ENCODE peak calls at places on chromosomes 5 and 9, in five cellular contexts. One of them, this sample, is unnamed.
A peak's percentile ranks its signal among the peaks of the same experiment; 100 is the strongest.

GRCh38 chr5:14061106-14061505 is 82.0 kb upstream of the TRIO start:
- DNase-seq in H9: peak; percentile 38
- DNase-seq in neuronal stem cell: no peak
- DNase-seq in H1: no peak
- DNase-seq in mesenchymal stem cell: no peak
- DNase-seq in this sample: no peak

GRCh38 chr5:92163906-92164305 is 780.8 kb upstream of the ARRDC3 start:
- DNase-seq in H9: no peak
- DNase-seq in neuronal stem cell: no peak
- DNase-seq in H1: no peak
- DNase-seq in mesenchymal stem cell: no peak
- DNase-seq in this sample: no peak

GRCh38 chr5:123269851-123270250 is 153.4 kb downstream of the CEP120 start:
- DNase-seq in H9: no peak
- DNase-seq in neuronal stem cell: no peak
- DNase-seq in H1: no peak
- DNase-seq in mesenchymal stem cell: no peak
- DNase-seq in this sample: no peak

GRCh38 chr9:86368871-86369521 is 14.8 kb upstream of the TUT7 start:
- DNase-seq in H9: no peak
- DNase-seq in neuronal stem cell: no peak
- DNase-seq in H1: no peak
- DNase-seq in mesenchymal stem cell: peak; percentile 85
- DNase-seq in this sample: peak; percentile 83

GRCh38 chr9:23492126-23493002 is 333.7 kb downstream of the ELAVL2 start:
- DNase-seq in H9: peak; percentile 39
- DNase-seq in neuronal stem cell: peak; percentile 38
- DNase-seq in H1: peak; percentile 15
- DNase-seq in mesenchymal stem cell: peak; percentile 49
- DNase-seq in this sample: peak; percentile 0

GRCh38 chr9:20117985-20118384 is 329.1 kb upstream of the SLC24A2 start:
- DNase-seq in H9: no peak
- DNase-seq in neuronal stem cell: no peak
- DNase-seq in H1: no peak
- DNase-seq in mesenchymal stem cell: no peak
- DNase-seq in this sample: no peak

GRCh38 chr5:124057161-124057814 is 545.3 kb downstream of the CSNK1G3 start:
- DNase-seq in H9: no peak
- DNase-seq in neuronal stem cell: no peak
- DNase-seq in H1: no peak
- DNase-seq in mesenchymal stem cell: no peak
- DNase-seq in this sample: no peak

GRCh38 chr5:94908889-94909480 is 290.5 kb downstream of the SLF1 start:
- DNase-seq in H9: no peak
- DNase-seq in neuronal stem cell: peak; percentile 24
- DNase-seq in H1: no peak
- DNase-seq in mesenchymal stem cell: peak; percentile 43
- DNase-seq in this sample: peak; percentile 37

GRCh38 chr5:6692906-6693305 is 20.3 kb upstream of the TENT4A start:
- DNase-seq in H9: no peak
- DNase-seq in neuronal stem cell: no peak
- DNase-seq in H1: no peak
- DNase-seq in mesenchymal stem cell: no peak
- DNase-seq in this sample: no peak

GRCh38 chr9:137217276-137218211 is 4.5 kb downstream of the RNF208 start:
- DNase-seq in H9: peak; percentile 89
- DNase-seq in neuronal stem cell: no peak
- DNase-seq in H1: peak; percentile 56
- DNase-seq in mesenchymal stem cell: peak; percentile 63
- DNase-seq in this sample: no peak

GRCh38 chr5:142618125-142618524 is 67.8 kb downstream of the FGF1 start:
- DNase-seq in H9: no peak
- DNase-seq in neuronal stem cell: no peak
- DNase-seq in H1: no peak
- DNase-seq in mesenchymal stem cell: peak; percentile 71
- DNase-seq in this sample: peak; percentile 93

GRCh38 chr5:95533106-95533505 is 21.7 kb downstream of the SKIC3 start:
- DNase-seq in H9: no peak
- DNase-seq in neuronal stem cell: no peak
- DNase-seq in H1: no peak
- DNase-seq in mesenchymal stem cell: no peak
- DNase-seq in this sample: no peak

GRCh38 chr5:157670662-157671591 is at the start of gene C5orf52:
- DNase-seq in H9: no peak
- DNase-seq in neuronal stem cell: no peak
- DNase-seq in H1: no peak
- DNase-seq in mesenchymal stem cell: no peak
- DNase-seq in this sample: peak; percentile 14

GRCh38 chr5:139650031-139650688 is 2.0 kb downstream of the CXXC5 start:
- DNase-seq in H9: no peak
- DNase-seq in neuronal stem cell: no peak
- DNase-seq in H1: no peak
- DNase-seq in mesenchymal stem cell: peak; percentile 59
- DNase-seq in this sample: no peak

GRCh38 chr5:180802325-180803180 is at the start of gene MGAT1:
- DNase-seq in H9: peak; percentile 80
- DNase-seq in neuronal stem cell: peak; percentile 79
- DNase-seq in H1: no peak
- DNase-seq in mesenchymal stem cell: peak; percentile 91
- DNase-seq in this sample: peak; percentile 83

GRCh38 chr5:178223196-178223773 is 9.3 kb downstream of the PHYKPL start:
- DNase-seq in H9: no peak
- DNase-seq in neuronal stem cell: no peak
- DNase-seq in H1: no peak
- DNase-seq in mesenchymal stem cell: no peak
- DNase-seq in this sample: no peak

GRCh38 chr9:119961774-119962408 is 592.7 kb upstream of the BRINP1 start:
- DNase-seq in H9: peak; percentile 82
- DNase-seq in neuronal stem cell: peak; percentile 29
- DNase-seq in H1: peak; percentile 44
- DNase-seq in mesenchymal stem cell: peak; percentile 39
- DNase-seq in this sample: peak; percentile 29

GRCh38 chr5:38845555-38846378 is at the start of gene OSMR:
- DNase-seq in H9: peak; percentile 65
- DNase-seq in neuronal stem cell: peak; percentile 29
- DNase-seq in H1: no peak
- DNase-seq in mesenchymal stem cell: peak; percentile 99
- DNase-seq in this sample: peak; percentile 98

GRCh38 chr9:5416962-5417361 is 20.8 kb downstream of the PLGRKT start:
- DNase-seq in H9: no peak
- DNase-seq in neuronal stem cell: no peak
- DNase-seq in H1: no peak
- DNase-seq in mesenchymal stem cell: no peak
- DNase-seq in this sample: no peak

DNA sequence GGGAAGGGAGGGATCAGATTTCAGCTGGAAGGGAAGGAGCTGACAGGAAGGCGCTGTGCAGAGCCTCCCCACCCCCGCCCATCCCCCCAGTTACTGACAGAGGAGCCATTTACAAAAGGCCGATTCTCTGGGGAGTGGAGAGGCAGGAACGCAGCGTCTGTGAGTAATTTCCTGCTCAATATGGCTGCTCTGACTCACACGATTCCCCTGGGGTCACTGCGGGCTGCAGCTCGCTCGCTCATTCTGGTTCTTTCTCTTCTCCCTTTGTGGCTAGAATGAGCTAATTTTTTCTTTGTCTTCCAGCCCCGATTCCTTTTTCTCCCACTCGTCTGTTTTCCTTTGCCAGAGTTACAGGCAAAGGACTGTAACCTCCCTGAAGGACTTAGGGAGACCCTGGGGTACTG is 28.8 kb downstream of the PTPA start:
- DNase-seq in H9: peak; percentile 96
- DNase-seq in neuronal stem cell: peak; percentile 90
- DNase-seq in H1: peak; percentile 93
- DNase-seq in mesenchymal stem cell: peak; percentile 100
- DNase-seq in this sample: peak; percentile 100
- H3K14ac ChIP-seq in H9: peak overlapping the region; percentile 84
- H3K14ac ChIP-seq in neuronal stem cell: peak overlapping the region; percentile 5
- H3K14ac ChIP-seq in H1: no peak overlapping the region
- H3K14ac ChIP-seq in mesenchymal stem cell: peak overlapping the region; percentile 19
- H3K14ac ChIP-seq in this sample: peak overlapping the region; percentile 100

GRCh38 chr9:93574900-93575705 is 1.3 kb upstream of the PHF2 start:
- DNase-seq in H9: no peak
- DNase-seq in neuronal stem cell: no peak
- DNase-seq in H1: no peak
- DNase-seq in mesenchymal stem cell: no peak
- DNase-seq in this sample: no peak
- H3K14ac ChIP-seq in H9: peak overlapping the region; percentile 51
- H3K14ac ChIP-seq in neuronal stem cell: peak overlapping the region; percentile 94
- H3K14ac ChIP-seq in H1: no peak overlapping the region
- H3K14ac ChIP-seq in mesenchymal stem cell: peak overlapping the region; percentile 36
- H3K14ac ChIP-seq in this sample: peak overlapping the region; percentile 86

DNA sequence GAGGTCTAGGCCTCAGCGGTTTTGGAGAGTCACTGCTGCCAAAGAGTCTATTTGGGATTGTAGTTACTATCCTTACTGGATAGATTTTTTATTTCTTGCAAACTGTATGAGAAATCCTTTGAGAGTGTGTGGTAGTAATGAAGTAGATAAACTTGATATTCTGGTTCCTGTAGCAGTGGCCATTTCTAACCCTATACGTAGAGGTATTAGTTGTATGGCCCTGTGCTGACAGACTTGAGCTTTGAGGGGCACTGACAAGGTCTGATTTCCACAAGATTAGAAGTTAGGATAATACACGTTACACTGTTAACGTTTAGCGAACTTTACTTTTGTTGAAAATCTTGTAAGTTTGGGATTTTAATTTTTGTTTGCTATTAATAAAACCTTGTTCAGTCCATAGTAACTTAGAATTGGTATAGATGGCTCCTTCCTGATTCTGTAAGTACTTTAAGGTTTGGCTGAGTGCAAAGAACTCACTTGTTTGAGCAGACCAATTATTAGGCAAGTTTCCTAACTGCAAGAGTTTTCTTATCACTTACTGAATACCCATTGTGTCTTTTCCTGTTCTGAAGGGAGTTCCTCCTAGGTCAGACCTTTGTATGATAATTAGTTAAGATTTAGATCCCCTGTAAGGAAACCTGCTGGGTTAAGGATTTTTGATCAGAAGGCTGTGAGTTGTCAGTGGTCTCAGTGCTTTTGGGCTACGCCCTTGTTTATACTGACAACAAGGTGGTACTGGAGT is 31.4 kb downstream of the GCNT1 start:
- DNase-seq in H9: no peak
- DNase-seq in neuronal stem cell: no peak
- DNase-seq in H1: no peak
- DNase-seq in mesenchymal stem cell: no peak
- DNase-seq in this sample: no peak
- H3K14ac ChIP-seq in H9: no peak overlapping the region
- H3K14ac ChIP-seq in neuronal stem cell: no peak overlapping the region
- H3K14ac ChIP-seq in H1: no peak overlapping the region
- H3K14ac ChIP-seq in mesenchymal stem cell: no peak overlapping the region
- H3K14ac ChIP-seq in this sample: no peak overlapping the region

DNA sequence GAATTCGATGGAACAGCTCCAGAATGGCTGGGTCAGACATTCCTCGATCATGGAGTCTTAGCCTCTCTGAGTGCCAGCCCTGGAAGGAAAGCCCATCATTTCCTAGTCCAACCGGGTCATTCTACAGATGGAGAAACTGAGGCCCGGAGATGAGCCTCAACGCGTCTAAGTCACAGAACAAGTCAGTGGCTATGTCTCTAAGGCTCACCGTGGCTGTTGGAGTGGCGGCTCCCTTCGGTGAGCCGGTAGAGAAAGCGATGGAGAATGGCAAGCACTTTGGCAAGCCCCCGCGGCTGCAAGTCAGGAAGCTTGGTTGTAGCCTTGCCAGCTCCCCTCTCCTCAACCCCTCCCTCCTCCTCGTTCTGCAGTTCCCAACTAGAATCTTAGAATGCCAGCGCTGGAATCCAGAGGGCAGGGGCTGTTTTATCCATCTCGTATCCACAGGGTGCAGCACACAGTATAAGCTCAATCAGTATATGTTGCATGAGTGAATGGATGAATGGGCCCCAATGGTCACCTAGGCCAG is 428 bp upstream of the ARSI start:
- DNase-seq in H9: peak; percentile 59
- DNase-seq in neuronal stem cell: no peak
- DNase-seq in H1: no peak
- DNase-seq in mesenchymal stem cell: no peak
- DNase-seq in this sample: peak; percentile 77
- H3K14ac ChIP-seq in H9: no peak overlapping the region
- H3K14ac ChIP-seq in neuronal stem cell: no peak overlapping the region
- H3K14ac ChIP-seq in H1: no peak overlapping the region
- H3K14ac ChIP-seq in mesenchymal stem cell: no peak overlapping the region
- H3K14ac ChIP-seq in this sample: peak overlapping the region; percentile 69

This sample was measured in IMR-90.